ENCODE peak calls at places on chromosomes 7 and 10, in nine cellular contexts. G, X, N, U, R, C, A, V and T are unnamed samples.

GRCh38 chr7:22219036-22219435 is 137.9 kb downstream of the RAPGEF5 start:
- DNase-seq in G (no peak), X (no peak), N (no peak), U (peak; percentile 26), R (no peak), C (no peak), A (no peak), V (no peak), T (no peak)

GRCh38 chr10:51001587-51001986 is 72.7 kb upstream of the PRKG1 start:
- DNase-seq in G (peak; percentile 69), X (peak; percentile 85), N (no peak), U (peak; percentile 55), R (no peak), C (no peak), A (peak; percentile 54), V (no peak), T (no peak)

GRCh38 chr7:129825005-129825553 is 127.7 kb downstream of the UBE2H start:
- DNase-seq in G (peak; percentile 99), X (peak; percentile 91), N (peak; percentile 91), U (peak; percentile 35), R (peak; percentile 59), C (no peak), A (peak; percentile 37), V (peak; percentile 70), T (no peak)

GRCh38 chr7:19060870-19061269 is 56.6 kb downstream of the TWIST1 start:
- DNase-seq in G (no peak), X (peak; percentile 68), N (no peak), U (peak; percentile 47), R (no peak), C (no peak), A (peak; percentile 42), V (no peak), T (no peak)

GRCh38 chr7:139745330-139746143 is 32.3 kb downstream of the HIPK2 start:
- DNase-seq in G (no peak), X (no peak), N (no peak), U (peak; percentile 48), R (no peak), C (no peak), A (peak; percentile 61), V (no peak), T (no peak)

GRCh38 chr7:140989068-140989467 is 25.7 kb downstream of the MRPS33 start:
- DNase-seq in G (no peak), X (no peak), N (no peak), U (no peak), R (no peak), C (no peak), A (no peak), V (no peak), T (no peak)

GRCh38 chr7:15757041-15757995 is 70.8 kb upstream of the MEOX2 start:
- DNase-seq in G (no peak), X (no peak), N (no peak), U (no peak), R (no peak), C (no peak), A (no peak), V (no peak), T (peak; percentile 43)

GRCh38 chr7:154503962-154504550 is 451.9 kb downstream of the DPP6 start:
- DNase-seq in G (peak; percentile 68), X (peak; percentile 53), N (peak; percentile 22), U (peak; percentile 33), R (peak; percentile 4), C (no peak), A (peak; percentile 37), V (no peak), T (peak; percentile 12)

GRCh38 chr10:117186832-117187615 is 10.3 kb upstream of the KCNK18 start:
- DNase-seq in G (peak; percentile 55), X (peak; percentile 77), N (peak; percentile 80), U (no peak), R (no peak), C (peak; percentile 63), A (no peak), V (no peak), T (no peak)

GRCh38 chr10:102225646-102226541 is at the start of gene ELOVL3:
- DNase-seq in G (peak; percentile 99), X (peak; percentile 79), N (peak; percentile 96), U (peak; percentile 96), R (peak; percentile 94), C (peak; percentile 72), A (peak; percentile 92), V (peak; percentile 95), T (peak; percentile 76)

GRCh38 chr10:87942884-87943527 is 79.6 kb downstream of the PTEN start:
- DNase-seq in G (no peak), X (no peak), N (no peak), U (no peak), R (no peak), C (no peak), A (no peak), V (no peak), T (no peak)

DNA sequence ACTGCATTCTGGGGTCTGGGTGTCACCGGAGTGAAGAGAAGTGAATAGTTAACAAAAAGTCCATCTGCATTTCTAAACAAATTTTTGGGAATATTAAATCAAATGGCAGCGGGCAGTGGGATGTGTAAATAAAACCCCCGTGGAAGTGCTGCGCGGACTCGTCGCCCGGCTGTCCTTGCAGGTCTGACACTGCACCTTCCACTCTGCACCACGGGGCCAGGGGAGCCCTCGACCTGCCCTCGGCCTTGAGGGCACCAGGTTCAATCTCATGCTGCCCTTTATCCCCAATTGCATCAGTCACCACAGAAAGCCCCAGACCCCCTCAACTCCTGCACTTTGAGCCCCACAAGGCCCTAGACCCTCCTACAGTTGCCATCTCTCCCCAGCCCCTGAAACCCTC is 6.4 kb upstream of the SMARCD3 start:
- DNase-seq in G (no peak), X (no peak), N (no peak), U (no peak), R (no peak), C (no peak), A (no peak), V (no peak), T (no peak)
- H3K4me3 ChIP-seq in G (no peak overlapping the region), X (no peak overlapping the region), N (no peak overlapping the region), U (no peak overlapping the region), R (no peak overlapping the region), C (no peak overlapping the region), A (no peak overlapping the region), V (no peak overlapping the region), T (no peak overlapping the region)

GRCh38 chr7:135238112-135238744 is 4.6 kb downstream of the STRA8 start:
- DNase-seq in G (peak; percentile 69), X (no peak), N (peak; percentile 44), U (no peak), R (no peak), C (no peak), A (no peak), V (no peak), T (no peak)
- TF ChIP-seq CTCF in G (peak; percentile 77), X (peak; percentile 67), N (peak; percentile 97), U (peak; percentile 56), R (no peak), C (peak; percentile 46), A (peak; percentile 36), V (no peak), T (peak; percentile 31)

GRCh38 chr7:3265388-3265787 is 35.7 kb upstream of the SDK1 start:
- DNase-seq in G (no peak), X (no peak), N (no peak), U (no peak), R (no peak), C (no peak), A (no peak), V (no peak), T (no peak)

GRCh38 chr7:3264693-3265339 is 36.2 kb upstream of the SDK1 start:
- DNase-seq in G (no peak), X (no peak), N (no peak), U (no peak), R (no peak), C (no peak), A (no peak), V (no peak), T (no peak)

GRCh38 chr7:3254718-3255117 is 46.3 kb upstream of the SDK1 start:
- DNase-seq in G (no peak), X (no peak), N (no peak), U (no peak), R (no peak), C (no peak), A (no peak), V (no peak), T (no peak)

GRCh38 chr7:3259711-3260424 is 41.2 kb upstream of the SDK1 start:
- DNase-seq in G (no peak), X (no peak), N (no peak), U (peak; percentile 31), R (no peak), C (no peak), A (peak; percentile 59), V (no peak), T (peak; percentile 8)

DNA sequence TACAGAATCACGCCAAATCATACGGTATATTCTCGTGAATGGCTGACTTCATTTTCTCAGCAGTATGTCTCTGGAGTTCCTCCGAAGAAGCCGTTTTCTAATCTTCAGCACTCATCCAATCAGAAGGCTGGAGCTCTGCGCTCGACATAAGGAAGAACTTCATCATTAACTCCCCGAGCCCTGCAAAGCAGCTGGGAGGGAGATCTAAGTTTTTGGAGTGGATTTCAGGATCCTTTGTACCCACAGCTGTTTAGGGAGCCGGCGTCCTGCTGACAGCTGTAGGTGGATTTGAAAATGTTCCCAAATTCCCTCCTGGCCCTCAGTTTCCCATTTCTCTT is 40.7 kb upstream of the SDK1 start:
- DNase-seq in G (no peak), X (no peak), N (no peak), U (peak; percentile 75), R (peak; percentile 10), C (no peak), A (peak; percentile 79), V (no peak), T (no peak)
- H3K4me3 ChIP-seq in G (no peak overlapping the region), X (no peak overlapping the region), N (no peak overlapping the region), U (peak overlapping the region; percentile 52), R (no peak overlapping the region), C (peak overlapping the region; percentile 29), A (peak overlapping the region; percentile 45), V (no peak overlapping the region), T (peak overlapping the region; percentile 30)

GRCh38 chr7:102451371-102452054 is 13.2 kb downstream of the ALKBH4 start:
- DNase-seq in G (peak; percentile 61), X (no peak), N (no peak), U (no peak), R (no peak), C (no peak), A (no peak), V (no peak), T (no peak)

GRCh38 chr7:102447311-102447710 is 13.9 kb downstream of the ORAI2 start:
- DNase-seq in G (no peak), X (no peak), N (no peak), U (no peak), R (no peak), C (no peak), A (no peak), V (no peak), T (no peak)

GRCh38 chr7:102452451-102452850 is 12.2 kb downstream of the ALKBH4 start:
- DNase-seq in G (no peak), X (no peak), N (no peak), U (no peak), R (no peak), C (no peak), A (no peak), V (no peak), T (no peak)

GRCh38 chr7:102449136-102449535 is 15.5 kb downstream of the ALKBH4 start:
- DNase-seq in G (no peak), X (no peak), N (no peak), U (no peak), R (no peak), C (no peak), A (no peak), V (no peak), T (no peak)

DNA sequence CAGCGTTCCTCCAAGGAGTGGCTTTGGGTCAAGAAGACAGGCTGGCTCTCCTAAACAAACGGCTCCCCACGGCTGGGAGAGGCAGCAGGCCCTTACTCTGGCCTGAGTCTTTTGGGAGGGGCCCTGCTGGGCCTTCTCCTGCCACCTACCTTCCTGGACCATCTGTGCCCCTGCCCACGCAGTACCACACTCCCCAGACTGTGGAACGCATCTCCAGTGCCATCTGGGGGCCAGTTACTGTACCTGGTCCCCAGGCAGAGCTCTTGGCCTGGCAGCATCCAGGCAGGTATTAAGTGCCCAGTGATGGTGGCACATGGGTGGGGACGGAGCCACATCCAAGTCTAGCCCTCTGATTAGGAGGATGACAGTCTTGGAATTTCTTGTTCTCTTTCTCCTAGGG is 14.4 kb downstream of the ALKBH4 start:
- DNase-seq in G (no peak), X (peak; percentile 51), N (no peak), U (no peak), R (no peak), C (no peak), A (no peak), V (no peak), T (no peak)
- TF ChIP-seq CTCF in G (peak; percentile 16), X (peak; percentile 54), N (peak; percentile 46), U (peak; percentile 12), R (no peak), C (peak; percentile 25), A (no peak), V (no peak), T (no peak)